ENCODE peak calls at places on chromosomes 3 and 15, in four cellular contexts. One of them, this sample, is unnamed.

GRCh38 chr3:50633233-50633795 is 16.4 kb downstream of the MAPKAPK3 start:
- DNase-seq in SK-N-SH: no peak
- DNase-seq in K562: no peak
- DNase-seq in H1: no peak
- DNase-seq in this sample: no peak

GRCh38 chr3:129413687-129414506 is 14.5 kb downstream of the EFCAB12 start:
- DNase-seq in SK-N-SH: no peak
- DNase-seq in K562: peak; percentile 32
- DNase-seq in H1: no peak
- DNase-seq in this sample: no peak

GRCh38 chr3:45597581-45597980 is 3.0 kb downstream of the LIMD1 start:
- DNase-seq in SK-N-SH: no peak
- DNase-seq in K562: no peak
- DNase-seq in H1: no peak
- DNase-seq in this sample: no peak

GRCh38 chr3:149877668-149878067 is 64.7 kb downstream of the RNF13 start:
- DNase-seq in SK-N-SH: no peak
- DNase-seq in K562: no peak
- DNase-seq in H1: no peak
- DNase-seq in this sample: no peak

GRCh38 chr3:183210862-183211341 is 42.2 kb upstream of the B3GNT5 start:
- DNase-seq in SK-N-SH: no peak
- DNase-seq in K562: no peak
- DNase-seq in H1: no peak
- DNase-seq in this sample: no peak

GRCh38 chr3:197495999-197496745 is 59.6 kb downstream of the BDH1 start:
- DNase-seq in SK-N-SH: no peak
- DNase-seq in K562: no peak
- DNase-seq in H1: no peak
- DNase-seq in this sample: no peak

GRCh38 chr3:31240466-31240865 is 292.3 kb upstream of the STT3B start:
- DNase-seq in SK-N-SH: no peak
- DNase-seq in K562: no peak
- DNase-seq in H1: no peak
- DNase-seq in this sample: no peak

GRCh38 chr3:10883478-10884234 is 67.6 kb downstream of the SLC6A11 start:
- DNase-seq in SK-N-SH: peak; percentile 60
- DNase-seq in K562: peak; percentile 48
- DNase-seq in H1: peak; percentile 61
- DNase-seq in this sample: no peak

GRCh38 chr15:75123395-75123794 is 78.3 kb upstream of the C15orf39 start:
- DNase-seq in SK-N-SH: no peak
- DNase-seq in K562: no peak
- DNase-seq in H1: no peak
- DNase-seq in this sample: peak; percentile 93

GRCh38 chr3:182760576-182761164 is 32.6 kb upstream of the ATP11B start:
- DNase-seq in SK-N-SH: no peak
- DNase-seq in K562: peak; percentile 21
- DNase-seq in H1: no peak
- DNase-seq in this sample: no peak

GRCh38 chr3:26997226-26997625 is 372.0 kb downstream of the NEK10 start:
- DNase-seq in SK-N-SH: no peak
- DNase-seq in K562: no peak
- DNase-seq in H1: no peak
- DNase-seq in this sample: no peak

GRCh38 chr3:150133293-150133692 is 162.6 kb upstream of the PFN2 start:
- DNase-seq in SK-N-SH: no peak
- DNase-seq in K562: no peak
- DNase-seq in H1: no peak
- DNase-seq in this sample: no peak

GRCh38 chr3:10473581-10474438 is 31.6 kb downstream of the ATP2B2 start:
- DNase-seq in SK-N-SH: no peak
- DNase-seq in K562: no peak
- DNase-seq in H1: no peak
- DNase-seq in this sample: no peak

GRCh38 chr15:65081758-65082157 is 5.2 kb downstream of the KBTBD13 start:
- DNase-seq in SK-N-SH: no peak
- DNase-seq in K562: no peak
- DNase-seq in H1: no peak
- DNase-seq in this sample: no peak

GRCh38 chr3:103218793-103219192 is 784.0 kb downstream of the ZPLD1 start:
- DNase-seq in SK-N-SH: no peak
- DNase-seq in K562: no peak
- DNase-seq in H1: no peak
- DNase-seq in this sample: no peak

GRCh38 chr3:23474580-23475357 is 271.6 kb downstream of the UBE2E2 start:
- DNase-seq in SK-N-SH: no peak
- DNase-seq in K562: no peak
- DNase-seq in H1: no peak
- DNase-seq in this sample: no peak

GRCh38 chr15:36831125-36831914 is 251.9 kb downstream of the CDIN1 start:
- DNase-seq in SK-N-SH: no peak
- DNase-seq in K562: no peak
- DNase-seq in H1: no peak
- DNase-seq in this sample: no peak

GRCh38 chr15:61528590-61528929 is 299.5 kb upstream of the RORA start:
- DNase-seq in SK-N-SH: no peak
- DNase-seq in K562: no peak
- DNase-seq in H1: no peak
- DNase-seq in this sample: no peak

GRCh38 chr3:64523324-64523723 is 164.5 kb downstream of the ADAMTS9 start:
- DNase-seq in SK-N-SH: no peak
- DNase-seq in K562: no peak
- DNase-seq in H1: no peak
- DNase-seq in this sample: no peak

GRCh38 chr3:193590088-193590856 is 2.7 kb upstream of the OPA1 start:
- DNase-seq in SK-N-SH: no peak
- DNase-seq in K562: peak; percentile 52
- DNase-seq in H1: no peak
- DNase-seq in this sample: no peak

GRCh38 chr3:114154321-114154821 is 24.5 kb downstream of the DRD3 start:
- DNase-seq in SK-N-SH: no peak
- DNase-seq in K562: no peak
- DNase-seq in H1: peak; percentile 62
- DNase-seq in this sample: no peak

GRCh38 chr3:114151091-114151490 is 27.8 kb downstream of the DRD3 start:
- DNase-seq in SK-N-SH: no peak
- DNase-seq in K562: no peak
- DNase-seq in H1: no peak
- DNase-seq in this sample: no peak

GRCh38 chr3:114157321-114157720 is 21.5 kb downstream of the DRD3 start:
- DNase-seq in SK-N-SH: no peak
- DNase-seq in K562: no peak
- DNase-seq in H1: no peak
- DNase-seq in this sample: no peak

GRCh38 chr3:114155370-114155821 is 23.5 kb downstream of the DRD3 start:
- DNase-seq in SK-N-SH: peak; percentile 17
- DNase-seq in K562: peak; percentile 35
- DNase-seq in H1: peak; percentile 74
- DNase-seq in this sample: no peak

DNA sequence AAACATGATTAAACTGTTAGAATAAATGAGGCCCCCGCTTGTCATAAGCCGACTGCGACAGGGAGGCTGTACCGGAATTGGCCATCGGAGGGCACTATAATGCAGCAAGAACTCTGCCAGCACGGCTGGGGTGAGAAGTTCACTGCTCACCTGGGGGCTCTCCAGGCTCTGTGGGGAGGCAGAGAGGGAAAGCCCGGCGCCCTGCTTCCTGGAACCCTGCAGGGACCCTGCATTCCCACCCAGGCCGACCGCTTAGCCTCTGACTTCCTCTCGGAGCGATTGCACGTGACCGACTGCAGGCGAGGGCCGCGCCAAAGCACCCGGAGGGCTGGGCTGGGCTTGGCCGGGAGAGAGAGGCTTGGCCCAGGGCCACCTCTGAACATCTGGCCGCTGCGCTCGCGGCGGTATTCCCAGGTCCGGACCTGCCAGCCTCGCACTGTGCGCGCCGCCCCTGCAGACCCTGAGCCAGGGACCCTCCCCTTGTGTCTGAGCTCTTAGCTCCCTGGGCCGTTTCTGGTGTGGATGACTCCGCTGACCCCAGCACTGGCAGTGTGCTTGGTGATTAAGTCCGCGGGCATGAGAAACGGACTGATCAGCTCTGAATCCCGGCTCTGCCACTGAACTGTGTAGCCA is 26.2 kb downstream of the DRD3 start:
- DNase-seq in SK-N-SH: peak; percentile 87
- DNase-seq in K562: peak; percentile 61
- DNase-seq in H1: peak; percentile 94
- DNase-seq in this sample: peak; percentile 45
- H3K9ac ChIP-seq in SK-N-SH: peak overlapping the region; percentile 36
- H3K9ac ChIP-seq in K562: peak overlapping the region; percentile 87
- H3K9ac ChIP-seq in H1: no peak overlapping the region
- H3K9ac ChIP-seq in this sample: no peak overlapping the region

GRCh38 chr3:106256249-106256957 is 387.6 kb upstream of the CBLB start:
- DNase-seq in SK-N-SH: no peak
- DNase-seq in K562: no peak
- DNase-seq in H1: no peak
- DNase-seq in this sample: no peak

GRCh38 chr3:106261915-106262683 is 393.3 kb upstream of the CBLB start:
- DNase-seq in SK-N-SH: no peak
- DNase-seq in K562: no peak
- DNase-seq in H1: no peak
- DNase-seq in this sample: no peak

GRCh38 chr3:106261396-106261795 is 392.6 kb upstream of the CBLB start:
- DNase-seq in SK-N-SH: no peak
- DNase-seq in K562: no peak
- DNase-seq in H1: no peak
- DNase-seq in this sample: no peak

GRCh38 chr3:106255870-106256248 is 387.0 kb upstream of the CBLB start:
- DNase-seq in SK-N-SH: no peak
- DNase-seq in K562: no peak
- DNase-seq in H1: no peak
- DNase-seq in this sample: no peak

GRCh38 chr3:106257172-106257571 is 388.4 kb upstream of the CBLB start:
- DNase-seq in SK-N-SH: no peak
- DNase-seq in K562: no peak
- DNase-seq in H1: no peak
- DNase-seq in this sample: no peak
- TF ChIP-seq POLR2AphosphoS5 in SK-N-SH: no peak
- TF ChIP-seq POLR2AphosphoS5 in K562: no peak
- TF ChIP-seq POLR2AphosphoS5 in H1: no peak
- TF ChIP-seq POLR2AphosphoS5 in this sample: no peak

DNA sequence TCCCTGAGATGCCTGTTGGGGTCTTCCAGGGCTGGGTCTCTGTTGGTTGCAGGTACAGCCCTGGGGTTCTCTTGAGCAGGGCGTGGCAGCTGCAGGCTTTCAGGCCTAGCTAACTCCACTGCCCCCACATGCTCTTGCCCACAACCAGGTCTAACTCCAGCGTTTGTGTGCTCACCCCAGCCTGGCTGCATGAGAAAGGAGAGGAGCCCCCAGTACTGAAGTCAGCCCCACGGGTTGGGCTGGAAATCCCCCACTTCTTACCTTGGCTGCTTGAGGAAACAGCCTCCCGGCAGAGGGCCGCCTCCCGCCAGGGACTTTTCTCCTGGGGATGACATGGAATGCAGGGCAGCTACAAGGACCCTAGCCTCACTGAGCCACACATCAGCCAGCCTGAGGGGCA is 16.7 kb upstream of the DLL4 start:
- DNase-seq in SK-N-SH: no peak
- DNase-seq in K562: no peak
- DNase-seq in H1: no peak
- DNase-seq in this sample: no peak
- H3K4me3 ChIP-seq in SK-N-SH: no peak overlapping the region
- H3K4me3 ChIP-seq in K562: no peak overlapping the region
- H3K4me3 ChIP-seq in H1: no peak overlapping the region
- H3K4me3 ChIP-seq in this sample: no peak overlapping the region

GRCh38 chr3:48433472-48434118 is 3.7 kb upstream of the PLXNB1 start:
- DNase-seq in SK-N-SH: no peak
- DNase-seq in K562: no peak
- DNase-seq in H1: no peak
- DNase-seq in this sample: no peak

GRCh38 chr3:48435774-48436476 is 4.0 kb downstream of the CCDC51 start:
- DNase-seq in SK-N-SH: peak; percentile 86
- DNase-seq in K562: peak; percentile 61
- DNase-seq in H1: peak; percentile 93
- DNase-seq in this sample: peak; percentile 39

GRCh38 chr3:48434591-48435222 is 4.8 kb upstream of the PLXNB1 start:
- DNase-seq in SK-N-SH: no peak
- DNase-seq in K562: peak; percentile 37
- DNase-seq in H1: no peak
- DNase-seq in this sample: no peak

GRCh38 chr3:48436477-48436787 is 3.5 kb downstream of the CCDC51 start:
- DNase-seq in SK-N-SH: no peak
- DNase-seq in K562: no peak
- DNase-seq in H1: no peak
- DNase-seq in this sample: no peak

DNA sequence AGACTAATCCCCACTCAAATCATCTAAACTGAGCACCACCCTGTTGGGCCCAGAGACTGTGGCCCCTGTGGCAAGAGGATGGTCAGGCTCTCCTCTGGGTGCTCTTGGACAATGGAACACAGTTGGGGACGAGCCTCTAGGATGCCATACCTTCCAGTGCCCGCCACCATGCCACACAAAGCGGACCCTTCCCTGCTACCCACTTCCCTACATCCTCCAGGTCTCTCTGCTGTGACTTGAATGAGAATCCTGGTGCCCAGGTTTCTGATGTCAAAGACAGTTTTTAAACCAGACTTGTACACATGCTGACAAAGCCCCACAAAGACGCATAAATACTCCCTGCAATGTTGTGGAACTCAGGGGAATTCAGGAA is 4.7 kb downstream of the CCDC51 start:
- DNase-seq in SK-N-SH: no peak
- DNase-seq in K562: no peak
- DNase-seq in H1: no peak
- DNase-seq in this sample: no peak
- H3K9ac ChIP-seq in SK-N-SH: no peak overlapping the region
- H3K9ac ChIP-seq in K562: no peak overlapping the region
- H3K9ac ChIP-seq in H1: no peak overlapping the region
- H3K9ac ChIP-seq in this sample: no peak overlapping the region

GRCh38 chr3:113291572-113291971 is 80.2 kb downstream of the BOC start:
- DNase-seq in SK-N-SH: peak; percentile 53
- DNase-seq in K562: no peak
- DNase-seq in H1: no peak
- DNase-seq in this sample: no peak
- TF ChIP-seq POLR2AphosphoS5 in SK-N-SH: no peak
- TF ChIP-seq POLR2AphosphoS5 in K562: no peak
- TF ChIP-seq POLR2AphosphoS5 in H1: no peak
- TF ChIP-seq POLR2AphosphoS5 in this sample: no peak

DNA sequence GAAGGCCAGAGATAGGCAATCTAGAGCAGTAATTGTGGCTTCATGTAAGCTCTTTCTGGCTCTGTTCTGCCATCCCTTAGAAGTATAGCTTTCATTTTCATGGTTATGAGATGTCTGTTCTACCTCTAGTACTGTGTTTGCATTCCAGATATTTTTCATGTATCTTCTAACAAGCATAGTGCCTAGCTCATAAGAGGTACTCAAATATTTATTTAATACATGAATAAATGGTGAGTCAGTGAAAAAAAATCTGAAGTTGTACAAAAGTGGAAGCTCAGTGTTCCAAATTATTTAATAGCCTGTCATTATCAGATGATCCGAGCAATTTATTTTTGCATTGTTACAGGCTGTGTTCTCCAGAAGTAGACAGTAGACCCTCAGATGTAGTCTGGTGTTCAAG is 64.3 kb downstream of the OXSM start:
- DNase-seq in SK-N-SH: no peak
- DNase-seq in K562: no peak
- DNase-seq in H1: no peak
- DNase-seq in this sample: no peak
- H3K4me3 ChIP-seq in SK-N-SH: no peak overlapping the region
- H3K4me3 ChIP-seq in K562: no peak overlapping the region
- H3K4me3 ChIP-seq in H1: no peak overlapping the region
- H3K4me3 ChIP-seq in this sample: no peak overlapping the region

This sample was measured in SK-N-MC.